ENCODE peak calls at places on chromosomes 13 and 19, in ten cellular contexts. T is sigmoid colon; L is MG63; I is retinal pigment epithelial cell; C is lower leg skin; S is BE2C; N is ovary; F is uterus; B is thoracic aorta; X is effector memory CD4-positive, alpha-beta T cell. R is an unnamed sample.

GRCh38 chr13:103033999-103034398 is 32.2 kb downstream of the SLC10A2 start:
- DNase-seq in T (no peak), L (no peak), I (no peak), C (no peak), S (no peak), N (no peak), F (no peak), B (no peak), X (no peak), R (no peak)

GRCh38 chr19:46661020-46661731 is at the start of gene DACT3:
- DNase-seq in T (peak), L (peak), I (peak), C (peak), S (peak), N (peak), F (peak), B (peak), X (peak), R (peak)

GRCh38 chr19:41995959-41996797 is 2.1 kb upstream of the ATP1A3 start:
- DNase-seq in T (no peak), L (no peak), I (no peak), C (no peak), S (peak), N (no peak), F (no peak), B (no peak), X (no peak), R (no peak)

GRCh38 chr19:1446713-1447564 is 3.0 kb upstream of the APC2 start:
- DNase-seq in T (no peak), L (no peak), I (no peak), C (no peak), S (peak), N (no peak), F (no peak), B (no peak), X (no peak), R (no peak)

GRCh38 chr13:32056316-32056715 is 24.7 kb downstream of the FRY start:
- DNase-seq in T (no peak), L (no peak), I (no peak), C (no peak), S (no peak), N (no peak), F (no peak), B (no peak), X (no peak), R (no peak)

GRCh38 chr19:43620061-43621001 is 902 bp upstream of the ZNF428 start:
- DNase-seq in T (no peak), L (no peak), I (no peak), C (no peak), S (no peak), N (no peak), F (no peak), B (peak), X (no peak), R (no peak)

GRCh38 chr13:30718661-30719520 is 16.5 kb upstream of the ALOX5AP start:
- DNase-seq in T (no peak), L (peak), I (peak), C (no peak), S (no peak), N (no peak), F (no peak), B (no peak), X (no peak), R (peak)

GRCh38 chr13:111658150-111659100 is 338.0 kb downstream of the TEX29 start:
- DNase-seq in T (no peak), L (peak), I (no peak), C (peak), S (no peak), N (peak), F (no peak), B (no peak), X (no peak), R (no peak)

GRCh38 chr19:2610637-2611482 is 91.6 kb downstream of the GNG7 start:
- DNase-seq in T (peak), L (peak), I (peak), C (peak), S (peak), N (peak), F (peak), B (peak), X (peak), R (peak)

GRCh38 chr19:54209058-54209747 is 8.5 kb downstream of the RPS9 start:
- DNase-seq in T (no peak), L (peak), I (no peak), C (no peak), S (peak), N (peak), F (no peak), B (no peak), X (no peak), R (no peak)

GRCh38 chr19:13797870-13798269 is 2.6 kb downstream of the ZSWIM4 start:
- DNase-seq in T (no peak), L (peak), I (no peak), C (no peak), S (no peak), N (no peak), F (peak), B (peak), X (no peak), R (peak)

GRCh38 chr19:48962849-48963165 is 2.3 kb upstream of the FTL start:
- DNase-seq in T (no peak), L (no peak), I (no peak), C (no peak), S (no peak), N (no peak), F (no peak), B (no peak), X (no peak), R (no peak)

GRCh38 chr13:47463726-47464125 is 537.3 kb downstream of the SUCLA2 start:
- DNase-seq in T (no peak), L (peak), I (peak), C (no peak), S (peak), N (no peak), F (no peak), B (no peak), X (no peak), R (no peak)

DNA sequence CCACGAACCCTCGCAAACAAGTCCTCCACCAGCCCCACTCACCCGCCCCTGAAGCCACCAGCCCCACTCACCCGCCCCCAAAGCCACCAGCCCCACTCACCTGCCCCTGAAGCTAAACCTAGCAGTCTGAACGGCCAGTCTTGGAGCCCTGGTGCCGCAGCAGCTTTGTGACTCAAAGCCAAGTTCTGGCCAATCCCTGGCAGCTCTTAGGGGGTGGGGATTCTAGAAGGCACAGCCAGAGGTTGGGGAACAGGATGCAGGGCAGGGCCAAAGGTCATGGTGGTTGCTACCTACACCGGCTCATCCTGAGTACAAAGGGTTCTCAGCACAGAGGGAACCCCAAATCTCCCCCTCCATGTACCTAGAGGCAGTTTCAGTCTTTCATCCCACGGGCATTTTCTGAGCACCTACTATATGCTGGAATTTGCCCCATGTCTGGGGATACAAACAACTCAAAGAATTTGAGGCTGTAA is at the start of gene IQCN:
- DNase-seq in T (peak), L (peak), I (no peak), C (no peak), S (no peak), N (peak), F (peak), B (no peak), X (no peak), R (no peak)
- H3K4me3 ChIP-seq in T (peak), L (no peak), I (no peak), C (no peak), S (no peak), N (peak), F (peak), B (peak), X (no peak), R (peak)

GRCh38 chr19:21604351-21604926 is 99.0 kb downstream of the ZNF429 start:
- DNase-seq in T (no peak), L (peak), I (no peak), C (no peak), S (no peak), N (no peak), F (no peak), B (no peak), X (no peak), R (peak)
- H3K4me3 ChIP-seq in T (peak), L (peak), I (peak), C (peak), S (peak), N (peak), F (peak), B (peak), X (peak), R (peak)

DNA sequence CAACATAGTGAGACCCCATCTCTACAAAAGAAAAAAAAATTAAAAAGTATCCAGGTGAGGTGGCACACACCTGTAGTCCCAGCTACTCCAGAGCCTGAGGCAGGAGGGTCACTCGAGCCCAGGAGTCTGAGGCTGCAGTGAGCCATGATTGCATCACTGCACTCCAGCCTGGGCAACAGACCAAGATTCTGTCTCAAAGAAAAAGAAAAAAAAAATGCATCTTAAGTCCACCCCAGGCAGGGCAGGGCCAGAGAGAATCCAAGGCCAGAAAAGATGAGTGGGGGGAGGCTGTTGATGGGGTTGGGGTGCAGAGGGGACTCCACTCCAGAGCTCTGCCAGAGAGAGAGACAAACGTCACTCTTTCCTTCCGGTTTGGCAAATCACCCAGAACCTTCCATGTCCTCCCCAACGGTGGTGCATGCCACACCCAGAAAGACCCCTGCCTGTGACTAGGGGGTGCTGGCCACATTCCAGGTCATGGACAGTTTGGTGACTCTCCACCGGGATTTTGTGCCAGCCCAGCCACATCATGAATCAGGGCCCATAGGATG is 431 bp downstream of the FUT3 start:
- DNase-seq in T (peak), L (peak), I (peak), C (no peak), S (no peak), N (peak), F (peak), B (no peak), X (no peak), R (peak)
- H3K4me3 ChIP-seq in T (no peak), L (no peak), I (no peak), C (no peak), S (no peak), N (no peak), F (no peak), B (no peak), X (no peak), R (no peak)

GRCh38 chr19:16337809-16338469 is 13.3 kb downstream of the KLF2 start:
- DNase-seq in T (no peak), L (peak), I (no peak), C (no peak), S (no peak), N (no peak), F (no peak), B (no peak), X (no peak), R (no peak)

GRCh38 chr19:16339361-16339725 is 14.7 kb downstream of the KLF2 start:
- DNase-seq in T (no peak), L (no peak), I (no peak), C (no peak), S (no peak), N (no peak), F (no peak), B (no peak), X (no peak), R (no peak)

GRCh38 chr19:16340092-16340491 is 15.5 kb downstream of the KLF2 start:
- DNase-seq in T (no peak), L (no peak), I (peak), C (no peak), S (no peak), N (peak), F (no peak), B (no peak), X (no peak), R (no peak)

GRCh38 chr19:16340654-16341053 is 16.0 kb downstream of the KLF2 start:
- DNase-seq in T (no peak), L (no peak), I (no peak), C (no peak), S (no peak), N (no peak), F (no peak), B (no peak), X (no peak), R (no peak)

DNA sequence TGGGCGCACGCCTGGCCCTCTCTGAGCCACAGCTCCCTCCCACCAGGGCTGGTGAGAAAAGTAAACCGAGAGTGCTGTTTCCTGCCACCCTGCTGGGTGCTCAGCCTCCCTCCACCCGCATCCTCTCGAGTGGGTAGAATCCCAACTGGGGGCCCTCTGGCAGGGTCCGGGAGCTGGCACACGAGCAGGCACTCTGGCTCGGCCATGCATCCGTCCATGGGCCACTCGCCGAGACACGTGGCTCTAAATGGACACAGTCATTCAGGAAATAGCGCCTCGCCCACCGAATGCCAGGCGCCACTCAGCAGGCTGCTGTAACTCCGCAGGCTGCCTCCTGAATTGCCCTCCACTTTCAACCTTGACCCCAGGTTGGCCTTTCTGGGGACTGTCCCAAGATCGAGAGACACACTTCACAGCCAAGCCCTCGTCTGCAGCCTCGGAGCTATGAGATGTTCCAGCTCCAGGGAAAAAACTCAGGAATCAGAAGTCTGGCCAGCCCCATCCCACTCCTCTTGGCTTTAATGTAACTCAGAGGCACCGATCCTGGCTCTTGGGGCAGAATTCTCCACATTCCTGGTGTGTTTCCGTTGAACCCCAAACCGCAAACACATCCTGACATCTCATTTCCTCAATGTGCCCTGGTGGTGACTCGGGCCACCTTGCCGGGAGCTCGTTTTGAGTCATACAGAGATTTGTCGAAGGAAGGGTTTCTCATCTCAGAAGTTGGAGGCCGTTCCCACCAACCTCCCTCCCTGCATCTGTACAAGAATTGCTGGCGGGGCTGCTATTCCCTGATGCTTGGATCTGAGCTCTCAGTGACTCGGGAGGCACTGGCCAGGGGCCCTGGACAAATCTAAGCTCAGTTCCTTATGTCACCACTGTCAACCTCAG is 14.1 kb downstream of the KLF2 start:
- DNase-seq in T (no peak), L (peak), I (peak), C (no peak), S (no peak), N (no peak), F (no peak), B (peak), X (no peak), R (peak)
- H3K4me3 ChIP-seq in T (no peak), L (no peak), I (no peak), C (no peak), S (no peak), N (no peak), F (no peak), B (peak), X (peak), R (no peak)

GRCh38 chr13:36675213-36675536 is 1.4 kb downstream of the SERTM1 start:
- DNase-seq in T (no peak), L (no peak), I (no peak), C (no peak), S (no peak), N (no peak), F (no peak), B (no peak), X (no peak), R (no peak)

GRCh38 chr13:36673838-36674326 is at the start of gene SERTM1:
- DNase-seq in T (no peak), L (peak), I (peak), C (no peak), S (peak), N (no peak), F (peak), B (no peak), X (no peak), R (no peak)

GRCh38 chr13:36674337-36675212 is 755 bp downstream of the SERTM1 start:
- DNase-seq in T (no peak), L (no peak), I (no peak), C (no peak), S (no peak), N (no peak), F (no peak), B (no peak), X (no peak), R (peak)

DNA sequence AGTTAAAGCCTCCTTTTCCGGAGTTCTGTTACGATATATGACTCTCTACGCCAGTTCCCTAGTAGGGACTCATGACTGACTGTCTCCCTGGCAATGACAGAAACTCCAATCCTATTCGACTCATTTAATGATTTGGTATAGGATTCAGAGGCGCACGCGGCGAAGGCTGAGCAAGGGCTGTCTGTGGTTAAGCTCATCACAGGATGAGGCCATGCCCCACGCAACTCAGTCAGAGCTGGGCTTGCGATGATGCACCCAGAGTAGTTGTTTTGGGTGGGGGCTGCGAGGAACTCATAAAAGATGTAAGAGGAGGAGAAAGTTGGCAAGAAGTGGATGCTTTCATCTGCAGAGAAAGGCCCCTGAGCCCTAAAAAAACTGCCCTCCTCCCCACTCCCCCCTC is 468 bp upstream of the SERTM1 start:
- DNase-seq in T (no peak), L (no peak), I (no peak), C (no peak), S (no peak), N (no peak), F (no peak), B (no peak), X (no peak), R (no peak)
- H3K4me3 ChIP-seq in T (peak), L (no peak), I (peak), C (no peak), S (no peak), N (peak), F (peak), B (no peak), X (no peak), R (no peak)

DNA sequence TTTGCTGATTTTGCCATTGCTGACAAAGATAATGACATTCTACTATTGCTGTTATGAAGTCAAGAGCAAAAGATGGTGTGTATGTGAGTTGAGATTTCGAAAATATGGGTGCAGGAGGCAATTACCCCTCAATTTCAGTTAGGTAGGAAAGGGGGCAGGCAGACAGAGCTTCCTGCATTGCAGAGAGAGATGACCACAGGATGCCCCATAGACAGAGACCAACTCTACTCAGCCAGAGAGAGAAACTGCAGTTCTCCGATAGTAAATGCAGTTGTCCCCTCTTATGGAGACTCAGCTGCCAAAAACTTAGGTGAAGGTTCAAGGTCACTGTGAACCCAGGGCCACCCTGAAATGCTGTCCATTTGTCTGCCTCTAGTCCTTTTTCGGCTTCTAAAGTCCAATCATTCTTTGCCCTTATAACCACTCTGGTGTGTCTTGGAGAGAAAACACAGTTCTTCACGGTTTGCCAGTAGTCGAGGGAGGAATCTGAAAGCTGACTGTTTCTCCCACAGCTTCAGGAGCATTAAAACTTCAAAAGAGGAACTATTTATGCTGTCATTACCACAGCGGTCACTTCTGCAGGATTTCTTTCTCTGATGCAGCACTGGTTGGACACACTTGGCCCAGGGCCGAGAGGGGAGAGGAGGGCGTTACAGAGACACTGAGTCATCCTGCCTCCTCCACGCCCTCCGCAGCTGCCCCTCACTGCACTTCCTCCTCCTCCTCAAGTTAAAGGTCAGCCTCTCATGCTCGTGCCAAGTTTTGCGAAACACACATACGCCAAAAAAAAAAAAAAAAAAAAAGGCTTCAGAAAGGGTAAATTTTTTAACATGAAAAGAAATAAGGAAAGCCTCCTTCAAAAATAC is 264.3 kb downstream of the FOXO1 start:
- DNase-seq in T (peak), L (peak), I (peak), C (peak), S (peak), N (peak), F (peak), B (peak), X (no peak), R (peak)
- H3K4me3 ChIP-seq in T (peak), L (peak), I (peak), C (no peak), S (no peak), N (no peak), F (no peak), B (peak), X (no peak), R (no peak)